ENCODE peak calls at places on chromosomes 11 and 22, in eight cellular contexts. One of them, this sample, is unnamed.

GRCh38 chr22:38177926-38178604 is 3.6 kb downstream of the PLA2G6 start:
- DNase-seq in CD8-positive, alpha-beta T cell: no peak
- DNase-seq in astrocyte of the cerebellum: no peak
- DNase-seq in NCI-H2081: peak
- DNase-seq in transverse colon: peak
- DNase-seq in NCI-H460: no peak
- DNase-seq in psoas muscle: peak
- DNase-seq in activated CD8-positive, alpha-beta memory T cell treated with anti-CD3 and anti-CD28 coated beads for 48 hours: no peak
- DNase-seq in this sample: peak

GRCh38 chr11:75816561-75817239 is 1.7 kb downstream of the UVRAG start:
- DNase-seq in CD8-positive, alpha-beta T cell: no peak
- DNase-seq in astrocyte of the cerebellum: no peak
- DNase-seq in NCI-H2081: peak
- DNase-seq in transverse colon: no peak
- DNase-seq in NCI-H460: no peak
- DNase-seq in psoas muscle: no peak
- DNase-seq in activated CD8-positive, alpha-beta memory T cell treated with anti-CD3 and anti-CD28 coated beads for 48 hours: no peak
- DNase-seq in this sample: no peak

GRCh38 chr22:38489561-38490133 is 16.5 kb downstream of the DDX17 start:
- DNase-seq in CD8-positive, alpha-beta T cell: no peak
- DNase-seq in astrocyte of the cerebellum: no peak
- DNase-seq in NCI-H2081: no peak
- DNase-seq in transverse colon: no peak
- DNase-seq in NCI-H460: no peak
- DNase-seq in psoas muscle: no peak
- DNase-seq in activated CD8-positive, alpha-beta memory T cell treated with anti-CD3 and anti-CD28 coated beads for 48 hours: no peak
- DNase-seq in this sample: no peak

GRCh38 chr11:16356057-16356750 is at the start of gene SOX6:
- DNase-seq in CD8-positive, alpha-beta T cell: no peak
- DNase-seq in astrocyte of the cerebellum: peak
- DNase-seq in NCI-H2081: peak
- DNase-seq in transverse colon: no peak
- DNase-seq in NCI-H460: peak
- DNase-seq in psoas muscle: no peak
- DNase-seq in activated CD8-positive, alpha-beta memory T cell treated with anti-CD3 and anti-CD28 coated beads for 48 hours: no peak
- DNase-seq in this sample: no peak

GRCh38 chr11:22407899-22408298 is 69.7 kb downstream of the SLC17A6 start:
- DNase-seq in CD8-positive, alpha-beta T cell: no peak
- DNase-seq in astrocyte of the cerebellum: no peak
- DNase-seq in NCI-H2081: no peak
- DNase-seq in transverse colon: no peak
- DNase-seq in NCI-H460: no peak
- DNase-seq in psoas muscle: no peak
- DNase-seq in activated CD8-positive, alpha-beta memory T cell treated with anti-CD3 and anti-CD28 coated beads for 48 hours: no peak
- DNase-seq in this sample: no peak

GRCh38 chr22:30127749-30128166 is 47.5 kb downstream of the HORMAD2 start:
- DNase-seq in CD8-positive, alpha-beta T cell: no peak
- DNase-seq in astrocyte of the cerebellum: peak
- DNase-seq in NCI-H2081: no peak
- DNase-seq in transverse colon: no peak
- DNase-seq in NCI-H460: no peak
- DNase-seq in psoas muscle: no peak
- DNase-seq in activated CD8-positive, alpha-beta memory T cell treated with anti-CD3 and anti-CD28 coated beads for 48 hours: no peak
- DNase-seq in this sample: no peak

GRCh38 chr22:31089101-31090100 is 8.3 kb downstream of the SMTN start:
- DNase-seq in CD8-positive, alpha-beta T cell: no peak
- DNase-seq in astrocyte of the cerebellum: no peak
- DNase-seq in NCI-H2081: peak
- DNase-seq in transverse colon: peak
- DNase-seq in NCI-H460: no peak
- DNase-seq in psoas muscle: peak
- DNase-seq in activated CD8-positive, alpha-beta memory T cell treated with anti-CD3 and anti-CD28 coated beads for 48 hours: no peak
- DNase-seq in this sample: no peak

GRCh38 chr11:77506857-77507256 is 33.0 kb upstream of the PAK1 start:
- DNase-seq in CD8-positive, alpha-beta T cell: no peak
- DNase-seq in astrocyte of the cerebellum: no peak
- DNase-seq in NCI-H2081: no peak
- DNase-seq in transverse colon: peak
- DNase-seq in NCI-H460: no peak
- DNase-seq in psoas muscle: no peak
- DNase-seq in activated CD8-positive, alpha-beta memory T cell treated with anti-CD3 and anti-CD28 coated beads for 48 hours: no peak
- DNase-seq in this sample: peak

GRCh38 chr22:48754611-48755331 is 1072.9 kb downstream of the BRD1 start:
- DNase-seq in CD8-positive, alpha-beta T cell: no peak
- DNase-seq in astrocyte of the cerebellum: no peak
- DNase-seq in NCI-H2081: no peak
- DNase-seq in transverse colon: no peak
- DNase-seq in NCI-H460: no peak
- DNase-seq in psoas muscle: no peak
- DNase-seq in activated CD8-positive, alpha-beta memory T cell treated with anti-CD3 and anti-CD28 coated beads for 48 hours: no peak
- DNase-seq in this sample: no peak

GRCh38 chr11:1919428-1920127 is at the start of gene TNNT3:
- DNase-seq in CD8-positive, alpha-beta T cell: no peak
- DNase-seq in astrocyte of the cerebellum: no peak
- DNase-seq in NCI-H2081: no peak
- DNase-seq in transverse colon: no peak
- DNase-seq in NCI-H460: no peak
- DNase-seq in psoas muscle: peak
- DNase-seq in activated CD8-positive, alpha-beta memory T cell treated with anti-CD3 and anti-CD28 coated beads for 48 hours: no peak
- DNase-seq in this sample: no peak

GRCh38 chr11:32830413-32830738 is 649 bp downstream of the PRRG4 start:
- DNase-seq in CD8-positive, alpha-beta T cell: no peak
- DNase-seq in astrocyte of the cerebellum: no peak
- DNase-seq in NCI-H2081: no peak
- DNase-seq in transverse colon: peak
- DNase-seq in NCI-H460: no peak
- DNase-seq in psoas muscle: no peak
- DNase-seq in activated CD8-positive, alpha-beta memory T cell treated with anti-CD3 and anti-CD28 coated beads for 48 hours: no peak
- DNase-seq in this sample: peak

GRCh38 chr11:131284041-131284440 is 86.4 kb upstream of the NTM start:
- DNase-seq in CD8-positive, alpha-beta T cell: no peak
- DNase-seq in astrocyte of the cerebellum: no peak
- DNase-seq in NCI-H2081: no peak
- DNase-seq in transverse colon: no peak
- DNase-seq in NCI-H460: no peak
- DNase-seq in psoas muscle: no peak
- DNase-seq in activated CD8-positive, alpha-beta memory T cell treated with anti-CD3 and anti-CD28 coated beads for 48 hours: no peak
- DNase-seq in this sample: no peak

GRCh38 chr11:31805037-31805628 is 6.0 kb downstream of the PAX6 start:
- DNase-seq in CD8-positive, alpha-beta T cell: no peak
- DNase-seq in astrocyte of the cerebellum: no peak
- DNase-seq in NCI-H2081: no peak
- DNase-seq in transverse colon: no peak
- DNase-seq in NCI-H460: no peak
- DNase-seq in psoas muscle: no peak
- DNase-seq in activated CD8-positive, alpha-beta memory T cell treated with anti-CD3 and anti-CD28 coated beads for 48 hours: no peak
- DNase-seq in this sample: no peak

GRCh38 chr22:23522642-23523251 is 57.3 kb downstream of the IGLL1 start:
- DNase-seq in CD8-positive, alpha-beta T cell: no peak
- DNase-seq in astrocyte of the cerebellum: no peak
- DNase-seq in NCI-H2081: peak
- DNase-seq in transverse colon: no peak
- DNase-seq in NCI-H460: no peak
- DNase-seq in psoas muscle: peak
- DNase-seq in activated CD8-positive, alpha-beta memory T cell treated with anti-CD3 and anti-CD28 coated beads for 48 hours: no peak
- DNase-seq in this sample: no peak